ENCODE peak calls at places on chromosomes 7 and 10, in five cellular contexts. One of them, this sample, is unnamed.

GRCh38 chr7:159065151-159065550 is 79.5 kb downstream of the VIPR2 start:
- DNase-seq in neural crest cell: no peak
- DNase-seq in CD8-positive, alpha-beta T cell: no peak
- DNase-seq in hepatocyte: no peak
- DNase-seq in RWPE1: no peak
- DNase-seq in this sample: no peak

GRCh38 chr10:95260397-95260881 is 30.4 kb downstream of the PDLIM1 start:
- DNase-seq in neural crest cell: no peak
- DNase-seq in CD8-positive, alpha-beta T cell: no peak
- DNase-seq in hepatocyte: peak
- DNase-seq in RWPE1: peak
- DNase-seq in this sample: peak

GRCh38 chr7:101816499-101817030 is 861 bp upstream of the CUX1 start:
- DNase-seq in neural crest cell: peak
- DNase-seq in CD8-positive, alpha-beta T cell: no peak
- DNase-seq in hepatocyte: peak
- DNase-seq in RWPE1: no peak
- DNase-seq in this sample: peak

GRCh38 chr10:4902571-4903011 is 60.6 kb upstream of the AKR1C1 start:
- DNase-seq in neural crest cell: no peak
- DNase-seq in CD8-positive, alpha-beta T cell: no peak
- DNase-seq in hepatocyte: no peak
- DNase-seq in RWPE1: no peak
- DNase-seq in this sample: no peak

GRCh38 chr10:133422821-133423771 is 1.3 kb downstream of the SPRN start:
- DNase-seq in neural crest cell: no peak
- DNase-seq in CD8-positive, alpha-beta T cell: no peak
- DNase-seq in hepatocyte: peak
- DNase-seq in RWPE1: no peak
- DNase-seq in this sample: no peak

GRCh38 chr7:33221374-33221773 is 92.0 kb downstream of the BBS9 start:
- DNase-seq in neural crest cell: no peak
- DNase-seq in CD8-positive, alpha-beta T cell: no peak
- DNase-seq in hepatocyte: no peak
- DNase-seq in RWPE1: no peak
- DNase-seq in this sample: no peak

GRCh38 chr7:26413007-26413691 is 121.5 kb downstream of the SNX10 start:
- DNase-seq in neural crest cell: no peak
- DNase-seq in CD8-positive, alpha-beta T cell: no peak
- DNase-seq in hepatocyte: no peak
- DNase-seq in RWPE1: no peak
- DNase-seq in this sample: no peak

GRCh38 chr10:17380888-17381287 is 73.5 kb downstream of the ST8SIA6 start:
- DNase-seq in neural crest cell: no peak
- DNase-seq in CD8-positive, alpha-beta T cell: no peak
- DNase-seq in hepatocyte: no peak
- DNase-seq in RWPE1: no peak
- DNase-seq in this sample: no peak

GRCh38 chr10:26798298-26798697 is 62.5 kb downstream of the ABI1 start:
- DNase-seq in neural crest cell: no peak
- DNase-seq in CD8-positive, alpha-beta T cell: no peak
- DNase-seq in hepatocyte: no peak
- DNase-seq in RWPE1: no peak
- DNase-seq in this sample: no peak

GRCh38 chr10:80945267-80945880 is 407.7 kb downstream of the SH2D4B start:
- DNase-seq in neural crest cell: no peak
- DNase-seq in CD8-positive, alpha-beta T cell: no peak
- DNase-seq in hepatocyte: peak
- DNase-seq in RWPE1: peak
- DNase-seq in this sample: peak

GRCh38 chr10:29946953-29947700 is 112.3 kb downstream of the JCAD start:
- DNase-seq in neural crest cell: no peak
- DNase-seq in CD8-positive, alpha-beta T cell: no peak
- DNase-seq in hepatocyte: peak
- DNase-seq in RWPE1: peak
- DNase-seq in this sample: peak

GRCh38 chr7:41774966-41775365 is 72.1 kb upstream of the INHBA start:
- DNase-seq in neural crest cell: no peak
- DNase-seq in CD8-positive, alpha-beta T cell: no peak
- DNase-seq in hepatocyte: no peak
- DNase-seq in RWPE1: no peak
- DNase-seq in this sample: no peak

GRCh38 chr10:110680473-110681020 is 36.4 kb downstream of the RBM20 start:
- DNase-seq in neural crest cell: no peak
- DNase-seq in CD8-positive, alpha-beta T cell: no peak
- DNase-seq in hepatocyte: no peak
- DNase-seq in RWPE1: no peak
- DNase-seq in this sample: no peak

GRCh38 chr7:123057926-123058325 is 62.4 kb upstream of the TAS2R16 start:
- DNase-seq in neural crest cell: no peak
- DNase-seq in CD8-positive, alpha-beta T cell: no peak
- DNase-seq in hepatocyte: no peak
- DNase-seq in RWPE1: no peak
- DNase-seq in this sample: no peak

GRCh38 chr7:148699772-148700629 is 1.3 kb downstream of the CUL1 start:
- DNase-seq in neural crest cell: no peak
- DNase-seq in CD8-positive, alpha-beta T cell: no peak
- DNase-seq in hepatocyte: peak
- DNase-seq in RWPE1: no peak
- DNase-seq in this sample: no peak

GRCh38 chr10:127889605-127890195 is 3.0 kb downstream of the CLRN3 start:
- DNase-seq in neural crest cell: no peak
- DNase-seq in CD8-positive, alpha-beta T cell: no peak
- DNase-seq in hepatocyte: no peak
- DNase-seq in RWPE1: peak
- DNase-seq in this sample: peak

GRCh38 chr7:153061913-153062528 is 302.5 kb downstream of the ACTR3B start:
- DNase-seq in neural crest cell: peak
- DNase-seq in CD8-positive, alpha-beta T cell: no peak
- DNase-seq in hepatocyte: peak
- DNase-seq in RWPE1: no peak
- DNase-seq in this sample: peak

GRCh38 chr7:42090806-42091205 is 146.2 kb downstream of the GLI3 start:
- DNase-seq in neural crest cell: no peak
- DNase-seq in CD8-positive, alpha-beta T cell: no peak
- DNase-seq in hepatocyte: no peak
- DNase-seq in RWPE1: no peak
- DNase-seq in this sample: no peak

GRCh38 chr7:1706381-1706720 is 36.3 kb downstream of the ELFN1 start:
- DNase-seq in neural crest cell: no peak
- DNase-seq in CD8-positive, alpha-beta T cell: no peak
- DNase-seq in hepatocyte: no peak
- DNase-seq in RWPE1: no peak
- DNase-seq in this sample: no peak

GRCh38 chr7:125927556-125927955 is 997.9 kb upstream of the POT1 start:
- DNase-seq in neural crest cell: no peak
- DNase-seq in CD8-positive, alpha-beta T cell: no peak
- DNase-seq in hepatocyte: no peak
- DNase-seq in RWPE1: no peak
- DNase-seq in this sample: no peak

GRCh38 chr10:93088466-93088865 is 14.8 kb downstream of the CYP26A1 start:
- DNase-seq in neural crest cell: no peak
- DNase-seq in CD8-positive, alpha-beta T cell: no peak
- DNase-seq in hepatocyte: no peak
- DNase-seq in RWPE1: no peak
- DNase-seq in this sample: no peak

GRCh38 chr10:101888251-101888949 is 44.8 kb upstream of the KCNIP2 start:
- DNase-seq in neural crest cell: no peak
- DNase-seq in CD8-positive, alpha-beta T cell: no peak
- DNase-seq in hepatocyte: no peak
- DNase-seq in RWPE1: no peak
- DNase-seq in this sample: no peak

GRCh38 chr7:98826811-98827231 is 43.0 kb downstream of the TMEM130 start:
- DNase-seq in neural crest cell: no peak
- DNase-seq in CD8-positive, alpha-beta T cell: no peak
- DNase-seq in hepatocyte: no peak
- DNase-seq in RWPE1: no peak
- DNase-seq in this sample: no peak
- TF ChIP-seq CTCF in neural crest cell: no peak
- TF ChIP-seq CTCF in CD8-positive, alpha-beta T cell: no peak
- TF ChIP-seq CTCF in hepatocyte: no peak
- TF ChIP-seq CTCF in RWPE1: no peak
- TF ChIP-seq CTCF in this sample: no peak

DNA sequence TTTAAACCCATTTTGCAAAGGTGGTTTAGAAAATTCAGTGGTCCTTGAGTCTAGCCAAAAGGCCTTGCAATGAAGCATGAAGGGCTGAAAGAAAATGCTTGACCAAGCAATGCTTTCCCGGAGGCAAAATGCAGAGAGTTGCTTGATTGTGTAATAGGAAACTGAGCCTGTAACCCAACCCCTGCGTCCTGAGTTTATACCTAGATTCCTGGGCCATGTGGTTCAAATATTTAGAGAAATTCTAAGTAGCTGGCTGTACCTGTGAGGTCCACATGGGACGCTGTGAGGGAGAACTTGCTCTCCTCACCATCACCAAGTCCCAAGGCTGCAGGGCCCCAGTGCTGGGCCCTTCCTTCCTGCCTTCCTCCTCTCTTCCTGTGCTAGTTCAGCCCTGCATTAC is 45.7 kb downstream of the CXCL12 start:
- DNase-seq in neural crest cell: no peak
- DNase-seq in CD8-positive, alpha-beta T cell: no peak
- DNase-seq in hepatocyte: no peak
- DNase-seq in RWPE1: no peak
- DNase-seq in this sample: no peak
- TF ChIP-seq CTCF in neural crest cell: no peak
- TF ChIP-seq CTCF in CD8-positive, alpha-beta T cell: no peak
- TF ChIP-seq CTCF in hepatocyte: no peak
- TF ChIP-seq CTCF in RWPE1: no peak
- TF ChIP-seq CTCF in this sample: no peak

DNA sequence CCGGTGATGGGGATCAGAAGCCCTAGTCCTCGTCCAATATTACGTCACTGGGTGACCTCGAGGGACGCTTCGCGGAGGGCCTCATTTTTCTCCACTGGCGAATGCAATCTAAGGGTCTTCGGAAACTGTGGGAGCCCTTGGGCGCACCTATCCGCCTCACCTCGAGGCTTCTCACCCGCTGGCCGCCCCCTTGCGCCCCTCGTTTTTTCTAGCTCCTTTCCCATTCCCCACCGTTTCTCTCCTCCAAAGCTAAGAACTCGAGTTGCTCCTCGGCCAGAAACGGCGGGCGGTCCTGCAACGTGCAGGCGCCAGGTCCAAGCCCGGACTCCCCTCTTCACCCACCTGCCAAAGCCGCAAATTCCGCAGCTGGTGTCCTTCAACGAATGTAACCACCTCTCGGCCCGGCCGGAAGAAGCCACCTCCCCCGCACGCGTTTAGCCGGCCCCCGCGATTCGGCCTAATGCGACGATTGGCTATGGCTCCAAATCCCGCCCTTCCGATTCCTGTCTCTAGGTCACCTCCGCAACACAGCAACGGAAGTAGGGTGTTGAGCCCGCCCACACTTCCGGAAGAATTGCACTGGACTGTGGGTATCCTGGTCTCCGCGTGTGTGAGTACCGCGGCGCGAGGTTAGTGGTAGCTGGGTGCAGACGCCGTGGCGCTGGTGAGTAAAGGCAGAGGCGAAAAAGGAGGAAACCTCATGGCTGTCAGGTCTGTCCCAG is at the start of the genes ATP5MK and PDCD11:
- DNase-seq in neural crest cell: peak
- DNase-seq in CD8-positive, alpha-beta T cell: peak
- DNase-seq in hepatocyte: peak
- DNase-seq in RWPE1: peak
- DNase-seq in this sample: peak
- TF ChIP-seq CTCF in neural crest cell: peak
- TF ChIP-seq CTCF in CD8-positive, alpha-beta T cell: no peak
- TF ChIP-seq CTCF in hepatocyte: no peak
- TF ChIP-seq CTCF in RWPE1: no peak
- TF ChIP-seq CTCF in this sample: no peak

DNA sequence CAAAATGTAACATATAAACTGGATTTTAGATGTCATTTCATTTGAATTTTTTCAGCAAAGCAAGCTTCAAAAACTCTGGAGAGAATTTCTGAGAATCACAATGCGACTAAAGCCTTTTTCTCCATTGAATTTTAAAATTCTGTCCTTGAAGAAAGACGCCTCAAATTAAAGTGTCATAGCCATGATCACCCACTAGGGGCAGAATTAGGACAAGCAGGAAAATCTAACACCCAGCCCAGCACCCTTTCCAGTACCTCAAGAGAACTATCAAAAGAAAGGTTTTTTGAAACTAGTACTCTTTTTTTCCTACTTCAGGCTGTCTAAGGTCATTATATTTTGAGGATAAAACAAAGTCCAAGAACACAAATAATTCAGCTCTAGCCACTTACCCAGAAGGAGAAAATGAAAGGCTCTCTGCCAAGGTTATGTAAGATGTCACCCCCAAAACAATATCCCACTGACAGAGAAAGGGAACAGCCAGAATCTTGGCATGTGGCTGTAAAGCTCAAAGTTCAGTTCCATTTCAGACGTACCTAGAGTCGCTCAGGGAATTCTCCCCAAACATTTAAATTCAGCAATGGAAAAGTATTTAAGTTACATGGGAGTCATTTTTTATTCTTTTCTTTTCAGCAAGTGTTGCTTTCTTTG is 299.4 kb downstream of the SNX13 start:
- DNase-seq in neural crest cell: peak
- DNase-seq in CD8-positive, alpha-beta T cell: no peak
- DNase-seq in hepatocyte: peak
- DNase-seq in RWPE1: peak
- DNase-seq in this sample: peak
- TF ChIP-seq CTCF in neural crest cell: peak
- TF ChIP-seq CTCF in CD8-positive, alpha-beta T cell: peak
- TF ChIP-seq CTCF in hepatocyte: peak
- TF ChIP-seq CTCF in RWPE1: peak
- TF ChIP-seq CTCF in this sample: peak

DNA sequence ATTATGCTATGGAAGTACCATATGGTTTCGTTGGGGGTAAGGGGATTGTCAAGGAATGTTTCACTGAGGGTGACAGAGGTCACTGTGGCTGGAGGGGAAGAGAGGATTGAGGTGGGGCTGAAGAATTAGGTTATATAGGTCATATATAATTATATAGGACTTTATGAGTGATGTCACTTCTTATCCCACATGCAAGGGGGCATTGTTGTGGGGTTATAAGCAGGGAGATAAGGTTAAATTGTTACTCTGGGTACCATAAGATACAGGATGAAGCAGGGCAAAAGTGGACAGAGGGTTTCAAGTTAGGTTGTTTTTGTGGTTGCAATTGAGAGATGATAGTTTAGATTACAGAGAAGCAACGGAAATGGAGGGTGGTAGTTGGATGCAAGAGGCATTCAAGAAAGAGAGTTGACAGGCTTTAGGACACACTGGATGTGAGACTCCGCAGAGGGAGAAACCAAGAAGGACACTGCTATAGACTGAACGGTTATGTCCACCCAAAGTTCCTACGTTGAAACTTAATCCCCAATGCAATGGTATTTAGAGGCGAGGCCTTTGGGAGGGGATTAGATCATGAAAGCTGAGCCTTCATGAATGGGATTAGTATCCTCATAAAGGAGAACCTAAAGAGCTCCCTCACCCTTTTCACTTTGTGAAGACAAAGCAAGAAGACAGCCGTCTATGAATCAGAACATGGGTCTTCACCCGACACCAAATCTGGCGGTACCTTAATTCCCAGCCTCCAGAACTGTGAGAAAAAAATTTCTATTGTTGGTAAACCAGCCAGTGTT is 7.0 kb upstream of the PRR15 start:
- DNase-seq in neural crest cell: no peak
- DNase-seq in CD8-positive, alpha-beta T cell: no peak
- DNase-seq in hepatocyte: no peak
- DNase-seq in RWPE1: no peak
- DNase-seq in this sample: no peak
- TF ChIP-seq CTCF in neural crest cell: no peak
- TF ChIP-seq CTCF in CD8-positive, alpha-beta T cell: no peak
- TF ChIP-seq CTCF in hepatocyte: no peak
- TF ChIP-seq CTCF in RWPE1: no peak
- TF ChIP-seq CTCF in this sample: no peak

This sample was measured in Calu3.